ENCODE peak calls at places on chromosomes 5 and 9, in eight cellular contexts. O, Y, K, D, F, P, C and E are unnamed samples. For H3K4me1, the result is how much of the 10 kb centered on the place peaks cover.

GRCh38 chr9:35669331-35670145 is 4.2 kb upstream of the CA9 start:
- DNase-seq in C (no peak), K (peak), D (no peak), Y (no peak), P (peak), F (no peak), O (peak), E (no peak)

GRCh38 chr5:107217721-107218130 is 453.0 kb downstream of the EFNA5 start:
- DNase-seq in F (no peak), C (no peak), O (no peak), D (no peak), Y (no peak), P (no peak), K (no peak), E (peak)

GRCh38 chr9:123053711-123054110 is 20.2 kb downstream of the GPR21 start:
- DNase-seq in K (no peak), Y (no peak), P (no peak), F (no peak), D (no peak), C (no peak), O (no peak), E (no peak)

GRCh38 chr5:82168294-82168693 is 109.9 kb downstream of the RPS23 start:
- DNase-seq in F (no peak), Y (no peak), P (no peak), K (no peak), O (no peak), C (no peak), D (no peak), E (no peak)

GRCh38 chr9:3675964-3676363 is 150.2 kb upstream of the RFX3 start:
- DNase-seq in D (no peak), F (no peak), C (no peak), K (no peak), P (no peak), O (no peak), Y (no peak), E (no peak)

GRCh38 chr5:139823757-139824355 is 28.2 kb downstream of the PSD2 start:
- DNase-seq in D (no peak), P (no peak), O (no peak), Y (no peak), C (no peak), K (no peak), F (no peak), E (peak)

GRCh38 chr9:11973011-11973410 is 720.2 kb upstream of the TYRP1 start:
- DNase-seq in D (no peak), F (no peak), C (no peak), O (no peak), K (no peak), P (no peak), Y (no peak), E (no peak)

GRCh38 chr9:99509900-99510299 is 287.8 kb downstream of the SEC61B start:
- DNase-seq in K (no peak), C (no peak), D (no peak), Y (no peak), O (no peak), F (no peak), P (no peak), E (no peak)

GRCh38 chr5:10668697-10669096 is 92.3 kb downstream of the DAP start:
- DNase-seq in F (no peak), K (no peak), C (no peak), Y (no peak), O (no peak), D (no peak), P (no peak), E (no peak)

GRCh38 chr5:76788362-76788761 is 30.5 kb upstream of the F2RL1 start:
- DNase-seq in O (no peak), Y (no peak), P (peak), D (no peak), F (no peak), C (no peak), K (peak), E (no peak)

GRCh38 chr9:118635416-118635815 is 733.8 kb downstream of the BRINP1 start:
- DNase-seq in P (no peak), D (no peak), C (no peak), Y (no peak), F (no peak), K (no peak), O (no peak), E (no peak)

GRCh38 chr9:104138243-104138642 is 44.1 kb downstream of the SMC2 start:
- DNase-seq in C (no peak), Y (no peak), P (no peak), D (no peak), O (no peak), F (no peak), K (no peak), E (no peak)

GRCh38 chr5:54517512-54518145 is at the start of gene SNX18:
- DNase-seq in F (peak), O (peak), K (peak), P (peak), C (peak), Y (peak), D (peak), E (peak)

GRCh38 chr9:113541019-113541900 is 77.7 kb downstream of the RGS3 start:
- DNase-seq in P (peak), O (peak), K (peak), C (no peak), D (no peak), F (peak), Y (peak), E (peak)

GRCh38 chr9:133340256-133340655 is 4.3 kb upstream of the SURF6 start:
- DNase-seq in D (no peak), O (no peak), P (no peak), F (no peak), C (no peak), Y (no peak), K (no peak), E (no peak)

GRCh38 chr9:92769276-92769675 is 4.6 kb upstream of the BICD2 start:
- DNase-seq in Y (no peak), D (no peak), K (no peak), O (no peak), C (no peak), P (no peak), F (no peak), E (no peak)

DNA sequence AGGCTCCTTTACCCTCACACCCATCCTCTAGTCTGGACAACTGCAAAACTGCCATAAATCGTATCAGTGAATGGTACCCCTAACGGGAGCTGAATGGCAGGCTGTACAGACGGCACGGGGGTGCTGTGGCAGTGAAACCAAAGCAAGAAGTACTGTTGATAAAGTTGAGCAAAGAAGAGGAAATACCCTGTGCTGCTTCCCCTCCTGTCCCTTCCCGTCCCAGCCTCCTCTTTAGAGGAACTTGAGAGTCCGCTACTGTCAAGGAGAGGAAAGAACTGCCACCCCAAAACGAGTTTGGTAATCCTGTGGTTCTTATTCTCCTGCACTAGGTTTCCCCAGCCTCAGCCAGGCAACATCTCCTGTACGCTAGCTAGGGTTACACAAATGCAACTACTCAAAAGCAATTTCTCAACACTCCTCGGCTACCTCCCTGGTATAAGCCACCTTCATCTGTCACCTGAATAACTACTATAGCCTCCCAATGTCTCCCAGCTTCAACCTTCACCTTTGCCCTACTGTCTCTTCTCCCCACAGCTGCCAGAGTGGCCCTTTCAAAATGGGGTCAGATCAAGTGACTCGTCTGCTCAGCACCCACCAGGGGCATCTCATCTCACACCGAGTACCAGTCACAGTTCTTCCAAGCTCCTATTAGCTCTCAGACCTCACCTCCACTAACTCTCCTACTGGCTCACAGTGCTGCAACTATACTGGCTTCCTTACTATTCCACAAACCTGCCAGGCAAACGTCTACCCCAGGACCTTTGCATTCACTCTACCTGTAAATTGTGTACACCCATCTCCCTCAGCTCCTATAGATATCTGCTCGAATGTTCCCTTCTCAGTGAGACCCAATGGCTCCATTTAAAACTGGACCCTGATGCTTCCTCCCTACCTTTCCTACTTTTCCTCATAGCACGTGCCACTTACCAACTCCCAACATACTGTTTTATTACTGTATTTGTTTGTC is 4.1 kb downstream of the GLRX start:
- DNase-seq in C (no peak), D (no peak), Y (no peak), P (peak), O (no peak), F (no peak), K (no peak), E (no peak)
- H3K4me1 ChIP-seq in C (under half), D (under half), Y (under half), P (half or more), O (under half), F (under half), K (under half), E (under half)

DNA sequence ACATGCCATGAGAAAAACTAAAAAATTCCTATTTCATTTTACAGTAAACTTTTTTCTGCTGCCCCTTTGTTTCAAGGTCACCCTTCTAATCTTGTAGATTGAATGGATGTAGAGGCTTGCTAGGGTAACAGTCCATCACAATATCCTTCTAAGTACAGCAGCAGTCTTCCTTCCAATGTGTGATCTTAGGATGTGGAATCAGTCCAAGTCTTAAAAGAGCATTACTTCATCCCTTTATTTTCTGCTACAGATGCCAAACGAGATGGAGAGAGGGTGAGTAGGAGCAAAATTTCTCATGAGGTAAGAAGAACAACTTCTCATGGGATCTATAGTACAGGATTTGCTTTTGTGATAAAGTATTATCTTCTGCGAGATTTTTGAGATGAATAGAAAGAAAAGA is 704 bp upstream of the IL33 start:
- DNase-seq in P (no peak), C (no peak), F (no peak), K (no peak), Y (no peak), O (no peak), D (no peak), E (no peak)
- H3K4me3 ChIP-seq in P (no peak), C (no peak), F (no peak), K (no peak), Y (no peak), O (no peak), D (no peak), E (no peak)

GRCh38 chr9:108850293-108850897 is 5.4 kb downstream of the ACTL7B start:
- DNase-seq in F (no peak), O (peak), Y (no peak), D (no peak), C (no peak), P (no peak), K (no peak), E (no peak)
- TF ChIP-seq EP300 in F (no peak), O (no peak), Y (no peak), D (no peak), C (no peak), P (no peak), K (no peak), E (no peak)

GRCh38 chr5:157160001-157160400 is 6.1 kb downstream of the GARIN3 start:
- DNase-seq in O (no peak), K (no peak), F (no peak), Y (no peak), C (no peak), P (no peak), D (no peak), E (no peak)
- H3K4me1 ChIP-seq in O (under half), K (under half), F (under half), Y (under half), C (under half), P (under half), D (under half), E (under half)

GRCh38 chr5:133245191-133246052 is 193.6 kb downstream of the HSPA4 start:
- DNase-seq in C (peak), D (no peak), K (no peak), F (peak), Y (no peak), O (peak), P (no peak), E (no peak)
- H3K4me3 ChIP-seq in C (no peak), D (no peak), K (no peak), F (no peak), Y (no peak), O (no peak), P (no peak), E (no peak)

GRCh38 chr5:176902102-176902814 is 3.1 kb upstream of the HK3 start:
- DNase-seq in D (no peak), O (no peak), C (no peak), F (no peak), Y (no peak), P (no peak), K (no peak), E (no peak)

GRCh38 chr5:176900783-176901204 is 1.6 kb upstream of the HK3 start:
- DNase-seq in Y (no peak), C (no peak), O (no peak), K (no peak), D (no peak), P (no peak), F (no peak), E (no peak)

GRCh38 chr5:176899946-176900782 is 1.0 kb upstream of the HK3 start:
- DNase-seq in D (no peak), K (no peak), Y (no peak), C (no peak), O (no peak), P (no peak), F (no peak), E (peak)

GRCh38 chr5:176902911-176903664 is 3.9 kb upstream of the HK3 start:
- DNase-seq in K (no peak), F (no peak), O (peak), P (no peak), Y (no peak), C (no peak), D (no peak), E (no peak)

GRCh38 chr5:176901260-176902101 is 2.3 kb upstream of the HK3 start:
- DNase-seq in P (no peak), D (no peak), Y (no peak), O (no peak), C (no peak), F (no peak), K (no peak), E (peak)
- TF ChIP-seq EP300 in P (no peak), D (no peak), Y (no peak), O (no peak), C (no peak), F (no peak), K (no peak), E (no peak)

DNA sequence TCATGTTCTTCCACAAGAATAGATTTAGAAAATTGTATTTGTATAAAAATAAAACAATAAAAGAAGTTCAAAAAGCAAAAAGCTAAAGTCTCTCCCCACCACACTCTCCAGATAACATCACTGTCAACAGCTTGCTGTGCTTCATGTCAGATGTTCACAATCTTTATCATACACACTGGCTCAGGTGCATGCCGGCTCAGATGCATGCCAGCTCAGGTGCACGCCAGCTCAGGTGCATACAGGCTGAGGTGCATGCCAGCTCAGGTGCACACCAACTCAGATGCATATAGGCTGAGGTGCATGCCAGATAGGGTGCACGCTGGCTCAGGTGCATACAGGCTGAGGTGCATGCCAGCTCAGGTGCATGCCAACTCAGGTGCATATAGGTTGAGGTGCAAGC is 26.5 kb downstream of the SEMA4D start:
- DNase-seq in F (no peak), P (no peak), D (no peak), C (no peak), Y (no peak), K (no peak), O (no peak), E (peak)
- H3K4me1 ChIP-seq in F (under half), P (under half), D (under half), C (under half), Y (under half), K (under half), O (under half), E (under half)